ENCODE peak calls at places on chromosome 1, in five cellular contexts. D is K562, F is tibial artery, B is psoas muscle, Y is breast epithelium. O is an unnamed sample.
A peak's percentile ranks its signal among the peaks of the same experiment; 100 is the strongest.

GRCh38 chr1:194723067-194723466 is 1536.7 kb upstream of the B3GALT2 start:
- DNase-seq in B (no peak), Y (no peak), D (no peak), F (no peak), O (no peak)

GRCh38 chr1:245614986-245615385 is 460.2 kb downstream of the KIF26B start:
- DNase-seq in D (no peak), F (no peak), Y (no peak), B (no peak), O (no peak)

GRCh38 chr1:174968750-174969244 is 30.9 kb upstream of the CACYBP start:
- DNase-seq in B (no peak), Y (no peak), D (no peak), F (no peak), O (no peak)

GRCh38 chr1:168110896-168111545 is 25.7 kb downstream of the GPR161 start:
- DNase-seq in D (no peak), F (no peak), B (no peak), Y (no peak), O (peak; percentile 9)

GRCh38 chr1:147379889-147380288 is 137.4 kb downstream of the CHD1L start:
- DNase-seq in D (peak; percentile 22), B (no peak), Y (no peak), F (no peak), O (no peak)

GRCh38 chr1:215744419-215744818 is 177.3 kb downstream of the KCTD3 start:
- DNase-seq in D (no peak), Y (no peak), B (no peak), F (no peak), O (no peak)

GRCh38 chr1:32977546-32978087 is 13.0 kb upstream of the RNF19B start:
- DNase-seq in B (no peak), F (no peak), D (no peak), Y (no peak), O (no peak)

GRCh38 chr1:167342846-167343245 is 122.2 kb downstream of the POU2F1 start:
- DNase-seq in F (no peak), B (no peak), D (no peak), Y (no peak), O (no peak)

GRCh38 chr1:91884459-91885290 is 1.3 kb downstream of the TGFBR3 start:
- DNase-seq in D (no peak), Y (no peak), F (no peak), B (peak; percentile 64), O (no peak)

GRCh38 chr1:111559736-111560279 is 56.4 kb upstream of the ADORA3 start:
- DNase-seq in D (no peak), B (no peak), F (no peak), Y (no peak), O (no peak)

GRCh38 chr1:234989479-234990327 is 138.9 kb downstream of the TOMM20 start:
- DNase-seq in D (no peak), Y (no peak), B (no peak), F (no peak), O (no peak)

GRCh38 chr1:52916241-52916975 is 5.1 kb downstream of the ECHDC2 start:
- DNase-seq in Y (no peak), D (no peak), B (peak; percentile 61), F (peak; percentile 54), O (no peak)

GRCh38 chr1:3547055-3548005 is 64.0 kb downstream of the MEGF6 start:
- DNase-seq in F (no peak), Y (peak; percentile 87), D (no peak), B (no peak), O (no peak)

GRCh38 chr1:55217226-55217996 is 2.2 kb upstream of the USP24 start:
- DNase-seq in B (no peak), F (no peak), D (no peak), Y (no peak), O (no peak)

GRCh38 chr1:169102567-169102966 is 3.9 kb upstream of the ATP1B1 start:
- DNase-seq in D (no peak), B (no peak), Y (no peak), F (no peak), O (no peak)

GRCh38 chr1:38558055-38558454 is 301.5 kb downstream of the RRAGC start:
- DNase-seq in B (no peak), D (no peak), Y (no peak), F (no peak), O (no peak)

GRCh38 chr1:214271174-214271858 is 9.6 kb upstream of the SMYD2 start:
- DNase-seq in F (no peak), B (no peak), Y (no peak), D (no peak), O (no peak)

GRCh38 chr1:237287876-237288517 is 246.0 kb downstream of the RYR2 start:
- DNase-seq in B (no peak), F (no peak), D (no peak), Y (no peak), O (no peak)

GRCh38 chr1:100461222-100461621 is 76.7 kb upstream of the GPR88 start:
- DNase-seq in B (no peak), Y (no peak), F (no peak), D (no peak), O (no peak)

GRCh38 chr1:59900640-59901039 is 25.9 kb downstream of the CYP2J2 start:
- DNase-seq in B (no peak), Y (no peak), F (no peak), D (no peak), O (no peak)

GRCh38 chr1:67105508-67105907 is 29.3 kb downstream of the C1orf141 start:
- DNase-seq in B (no peak), F (no peak), Y (no peak), D (no peak), O (no peak)

GRCh38 chr1:67888707-67889106 is 55.4 kb upstream of the GNG12 start:
- DNase-seq in D (no peak), F (no peak), B (no peak), Y (no peak), O (no peak)

GRCh38 chr1:36966242-36966641 is 68.1 kb downstream of the GRIK3 start:
- DNase-seq in B (no peak), F (no peak), Y (no peak), D (peak; percentile 62), O (no peak)

GRCh38 chr1:66240491-66241484 is 293.2 kb upstream of the SGIP1 start:
- DNase-seq in D (no peak), F (no peak), Y (no peak), B (no peak), O (no peak)

GRCh38 chr1:143698016-143698415 is 273.8 kb downstream of the FAM72C start:
- DNase-seq in B (no peak), D (peak; percentile 74), F (no peak), Y (no peak), O (no peak)
- TF ChIP-seq CTCF in B (no peak), D (peak; percentile 86), F (peak; percentile 18), Y (no peak), O (no peak)

GRCh38 chr1:177926201-177926600 is 43.7 kb downstream of the SEC16B start:
- DNase-seq in B (no peak), F (no peak), Y (no peak), D (no peak), O (no peak)

GRCh38 chr1:177932123-177932522 is 37.7 kb downstream of the SEC16B start:
- DNase-seq in F (no peak), Y (no peak), D (no peak), B (no peak), O (no peak)

GRCh38 chr1:177927021-177927596 is 42.7 kb downstream of the SEC16B start:
- DNase-seq in D (no peak), Y (no peak), B (no peak), F (no peak), O (no peak)

GRCh38 chr1:177925006-177925405 is 44.9 kb downstream of the SEC16B start:
- DNase-seq in D (no peak), Y (no peak), B (no peak), F (no peak), O (no peak)

DNA sequence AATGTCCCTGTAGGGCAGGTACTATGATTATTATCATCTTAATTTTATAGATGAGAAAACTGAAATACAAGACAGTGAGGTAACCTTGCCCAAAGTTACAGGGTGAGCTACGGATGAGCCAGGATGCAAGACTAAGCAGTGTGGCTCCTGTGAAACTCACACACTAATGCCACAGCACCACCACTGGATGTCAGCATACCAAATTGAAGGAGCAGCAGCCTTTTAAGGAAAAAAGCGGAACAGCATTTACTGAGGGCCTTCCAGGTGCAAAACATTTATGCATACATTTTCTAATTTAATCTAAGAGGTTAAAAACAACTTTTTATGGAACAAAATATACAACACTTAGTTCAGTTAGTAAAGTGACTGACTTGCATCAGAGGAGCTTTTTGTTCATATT is 41.7 kb downstream of the SEC16B start:
- DNase-seq in F (no peak), B (no peak), Y (no peak), D (no peak), O (no peak)
- TF ChIP-seq CTCF in F (no peak), B (no peak), Y (no peak), D (no peak), O (no peak)

GRCh38 chr1:158799689-158800088 is 18.7 kb upstream of the OR6N2 start:
- DNase-seq in Y (no peak), B (no peak), F (no peak), D (peak; percentile 39), O (no peak)

GRCh38 chr1:158793604-158794003 is 12.6 kb upstream of the OR6N2 start:
- DNase-seq in F (no peak), D (no peak), B (no peak), Y (no peak), O (no peak)

GRCh38 chr1:158794247-158794646 is 13.2 kb upstream of the OR6N2 start:
- DNase-seq in D (no peak), F (no peak), B (no peak), Y (no peak), O (no peak)

GRCh38 chr1:158803681-158804080 is 22.7 kb upstream of the OR6N2 start:
- DNase-seq in D (no peak), F (no peak), Y (no peak), B (no peak), O (no peak)

DNA sequence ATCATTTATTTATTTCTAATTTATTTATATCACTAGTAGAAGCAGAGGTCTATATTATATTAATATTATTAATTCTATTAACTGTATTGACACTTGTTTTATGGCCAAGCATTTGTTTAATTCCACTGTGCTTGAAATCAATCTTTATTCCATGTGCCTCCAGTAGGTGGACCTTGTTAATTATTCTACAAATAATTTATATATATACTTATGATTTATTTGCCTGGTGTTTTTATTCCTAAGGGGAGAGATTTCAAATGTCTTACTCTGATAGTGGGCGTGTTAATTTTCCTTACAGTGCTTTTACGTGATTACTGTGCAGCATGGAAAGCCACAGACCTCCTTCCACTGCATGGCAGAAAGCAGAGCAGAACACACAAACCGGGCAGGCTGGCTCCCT is 17.5 kb upstream of the OR6N2 start:
- DNase-seq in F (no peak), Y (no peak), D (no peak), B (no peak), O (no peak)
- TF ChIP-seq CTCF in F (no peak), Y (no peak), D (no peak), B (no peak), O (no peak)

DNA sequence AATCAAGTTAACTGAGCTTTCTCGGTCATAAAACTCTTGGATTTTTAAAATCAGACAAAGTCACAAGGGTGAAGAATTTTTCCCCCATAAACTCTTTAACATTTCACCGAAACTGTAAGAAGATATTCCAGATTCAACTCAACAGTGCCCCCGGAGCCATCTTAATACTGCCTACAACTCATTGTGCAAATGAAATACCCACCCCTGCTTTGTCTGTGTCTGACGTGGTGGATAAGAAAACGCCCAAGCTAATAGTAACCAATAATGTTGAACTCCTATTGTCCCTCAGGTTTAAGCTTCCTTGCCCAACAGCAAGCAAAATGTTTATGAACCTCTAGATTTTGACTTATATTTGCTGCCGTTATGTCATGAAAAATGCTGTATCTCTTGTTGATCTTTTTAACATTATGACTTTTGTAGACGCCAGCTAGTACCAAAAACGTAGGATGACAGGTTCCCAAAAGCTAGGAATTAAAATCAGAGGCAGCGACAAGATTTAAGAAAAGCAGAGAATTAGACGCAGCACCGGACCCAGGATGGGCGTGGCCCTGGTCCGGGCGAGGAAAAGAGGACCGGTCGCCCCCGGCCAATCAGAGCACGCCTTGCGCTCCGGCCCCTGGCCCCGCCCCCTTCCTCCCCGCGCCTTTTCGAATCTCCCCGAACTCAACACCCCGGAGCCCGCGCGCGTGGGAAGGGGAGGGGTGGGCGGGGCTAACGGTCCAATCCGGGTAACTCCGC is 1.1 kb downstream of the STMN1 start:
- DNase-seq in F (peak; percentile 94), D (peak; percentile 96), Y (peak; percentile 92), B (peak; percentile 95), O (peak; percentile 94)
- TF ChIP-seq CTCF in F (no peak), D (no peak), Y (no peak), B (no peak), O (no peak)

O was measured in coronary artery.